ENCODE peak calls at places on chromosome 5, in seven cellular contexts. S is NCI-H2081; B is T-helper 17 cell; T is activated CD4-positive, alpha-beta T cell treated with anti-CD3 and anti-CD28 coated beads, Interleukin-2, amount 50 U/mL, for 1 hour; Y is GM10248; Q is AG08396; L is NCI-H1105. E is an unnamed sample.

GRCh38 chr5:151534345-151534744 is 56.8 kb downstream of the FAT2 start:
- DNase-seq in T (no peak), L (no peak), B (no peak), S (no peak), Y (no peak), Q (no peak), E (no peak)

GRCh38 chr5:133780619-133781280 is 168.4 kb upstream of the FSTL4 start:
- DNase-seq in T (no peak), Y (no peak), L (no peak), Q (no peak), B (no peak), S (no peak), E (no peak)

GRCh38 chr5:56717253-56717987 is 97.9 kb upstream of the MAP3K1 start:
- DNase-seq in S (no peak), T (no peak), B (no peak), L (no peak), Y (no peak), Q (no peak), E (no peak)

GRCh38 chr5:36944607-36945225 is 68.1 kb downstream of the NIPBL start:
- DNase-seq in L (peak), T (no peak), S (peak), Y (peak), B (no peak), Q (no peak), E (peak)

GRCh38 chr5:142699105-142699720 is 13.3 kb upstream of the FGF1 start:
- DNase-seq in S (peak), L (peak), T (peak), B (peak), Y (peak), Q (peak), E (peak)

GRCh38 chr5:132094393-132095076 is 20.9 kb downstream of the CSF2 start:
- DNase-seq in Y (no peak), T (no peak), L (no peak), Q (peak), S (no peak), B (no peak), E (no peak)

GRCh38 chr5:61290815-61291214 is 41.2 kb upstream of the ZSWIM6 start:
- DNase-seq in Q (no peak), T (no peak), S (peak), Y (no peak), L (no peak), B (no peak), E (no peak)

GRCh38 chr5:378301-378891 is 56.9 kb downstream of the AHRR start:
- DNase-seq in L (no peak), Y (no peak), B (no peak), T (no peak), Q (no peak), S (no peak), E (no peak)

GRCh38 chr5:94983861-94984535 is 300.9 kb downstream of the MCTP1 start:
- DNase-seq in L (no peak), Q (peak), Y (no peak), S (no peak), B (no peak), T (no peak), E (no peak)

GRCh38 chr5:73286891-73287290 is 113.9 kb downstream of the TMEM174 start:
- DNase-seq in Q (no peak), T (no peak), L (no peak), B (no peak), Y (no peak), S (no peak), E (no peak)

GRCh38 chr5:33937700-33938506 is 1.7 kb downstream of the RXFP3 start:
- DNase-seq in T (no peak), Q (no peak), L (no peak), Y (no peak), S (no peak), B (no peak), E (no peak)

GRCh38 chr5:144060598-144060997 is 109.9 kb downstream of the YIPF5 start:
- DNase-seq in L (no peak), T (no peak), B (no peak), Y (no peak), Q (no peak), S (no peak), E (no peak)

E was measured in small intestine.